ENCODE peak calls at places on chromosomes 2 and 18, in six cellular contexts. K, E, G, O, U and Z are unnamed samples.

GRCh38 chr18:55309249-55309648 is 278.7 kb downstream of the TCF4 start:
- DNase-seq in U (no peak), G (no peak), O (no peak), K (no peak), E (no peak), Z (no peak)

GRCh38 chr2:109612991-109613921 is 510 bp downstream of the SEPTIN10 start:
- DNase-seq in O (peak), U (no peak), E (peak), G (peak), K (peak), Z (no peak)

GRCh38 chr2:236599059-236599458 is 29.4 kb downstream of the ACKR3 start:
- DNase-seq in U (no peak), E (no peak), O (no peak), K (no peak), G (no peak), Z (no peak)

GRCh38 chr18:63264871-63265270 is 54.7 kb downstream of the BCL2 start:
- DNase-seq in E (no peak), K (no peak), O (no peak), G (no peak), U (no peak), Z (no peak)

GRCh38 chr2:229553091-229553490 is 161.3 kb downstream of the DNER start:
- DNase-seq in U (no peak), O (no peak), E (no peak), G (no peak), K (no peak), Z (no peak)

GRCh38 chr2:239065962-239066361 is 218.1 kb downstream of the TWIST2 start:
- DNase-seq in O (no peak), U (no peak), K (no peak), E (no peak), G (no peak), Z (no peak)

GRCh38 chr18:59961086-59961485 is 61.3 kb downstream of the PMAIP1 start:
- DNase-seq in U (no peak), G (no peak), O (no peak), K (no peak), E (peak), Z (no peak)

GRCh38 chr18:9102391-9103216 is at the start of gene NDUFV2:
- DNase-seq in O (peak), G (peak), U (peak), E (peak), K (peak), Z (peak)

GRCh38 chr2:25567406-25567805 is 106.0 kb downstream of the DTNB start:
- DNase-seq in K (no peak), O (peak), U (no peak), E (peak), G (peak), Z (no peak)

GRCh38 chr2:101150306-101151140 is 659 bp downstream of the TBC1D8 start:
- DNase-seq in O (no peak), K (peak), E (no peak), U (no peak), G (peak), Z (no peak)

GRCh38 chr2:241762933-241763369 is 13.7 kb upstream of the GAL3ST2 start:
- DNase-seq in O (no peak), U (no peak), E (peak), K (no peak), G (peak), Z (no peak)

GRCh38 chr18:60684843-60685513 is 312.4 kb upstream of the MC4R start:
- DNase-seq in O (peak), G (no peak), K (no peak), U (no peak), E (peak), Z (no peak)

GRCh38 chr2:85584857-85585780 is 888 bp downstream of the VAMP5 start:
- DNase-seq in E (peak), O (peak), U (no peak), K (peak), G (peak), Z (no peak)

GRCh38 chr2:85584354-85584856 is at the start of gene VAMP5:
- DNase-seq in E (no peak), O (no peak), G (peak), K (peak), U (no peak), Z (no peak)

GRCh38 chr2:85583667-85584353 is 421 bp upstream of the VAMP5 start:
- DNase-seq in G (peak), O (no peak), U (no peak), E (no peak), K (no peak), Z (no peak)

GRCh38 chr2:85588218-85589044 is 4.2 kb downstream of the VAMP5 start:
- DNase-seq in U (no peak), G (no peak), E (peak), K (no peak), O (no peak), Z (no peak)

GRCh38 chr2:85585781-85586105 is 1.5 kb downstream of the VAMP5 start:
- DNase-seq in U (no peak), O (peak), G (no peak), K (no peak), E (peak), Z (no peak)
- H3K27ac ChIP-seq in U (peak), O (peak), G (no peak), K (peak), E (no peak), Z (no peak)

GRCh38 chr2:74854401-74854800 is 20.5 kb downstream of the HK2 start:
- DNase-seq in E (no peak), K (no peak), U (no peak), O (no peak), G (no peak), Z (no peak)

GRCh38 chr2:74846481-74846880 is 12.6 kb downstream of the HK2 start:
- DNase-seq in G (no peak), U (no peak), E (no peak), O (no peak), K (no peak), Z (no peak)

GRCh38 chr2:74847075-74847858 is 13.3 kb downstream of the HK2 start:
- DNase-seq in E (peak), G (no peak), O (peak), K (no peak), U (no peak), Z (no peak)

GRCh38 chr2:74849228-74849892 is 15.4 kb downstream of the HK2 start:
- DNase-seq in G (peak), O (peak), E (peak), K (no peak), U (no peak), Z (peak)

DNA sequence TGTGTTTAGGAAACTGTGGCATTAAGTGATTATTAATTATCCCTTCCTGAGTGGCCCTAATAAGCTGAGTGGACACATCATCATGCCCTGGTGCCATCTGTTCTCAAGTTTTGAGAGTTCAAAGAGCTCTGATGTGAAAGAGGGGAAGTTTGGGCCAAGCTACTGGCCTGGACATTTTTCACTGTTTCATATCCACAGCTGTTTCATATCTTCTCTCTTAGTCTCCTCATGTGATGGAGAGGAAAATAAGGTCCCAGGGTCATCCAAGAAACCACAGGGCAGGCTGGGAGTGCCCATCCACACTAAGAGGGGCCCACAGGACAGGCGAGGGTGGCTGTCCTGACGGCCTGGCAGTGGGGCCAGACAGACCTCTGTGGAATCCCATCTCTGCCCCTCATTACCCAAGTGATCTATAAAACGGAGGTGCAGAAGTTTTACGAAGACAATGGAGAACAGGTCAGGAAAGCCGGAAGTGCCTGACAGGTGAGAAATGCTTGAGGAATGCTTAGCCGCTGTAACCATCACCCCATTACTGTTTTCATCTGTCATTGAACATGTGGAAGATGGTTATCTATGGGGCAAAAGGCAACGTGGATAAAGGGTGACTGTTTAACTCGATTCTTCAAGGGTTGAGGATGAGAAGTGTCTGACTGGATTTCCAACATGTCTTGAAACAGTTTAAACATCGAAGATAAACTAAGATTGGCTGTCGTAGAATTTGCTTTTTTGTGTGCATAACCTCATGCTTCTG is 17.1 kb downstream of the HK2 start:
- DNase-seq in U (no peak), K (no peak), G (no peak), O (peak), E (peak), Z (no peak)
- H3K27ac ChIP-seq in U (no peak), K (peak), G (peak), O (no peak), E (peak), Z (no peak)

DNA sequence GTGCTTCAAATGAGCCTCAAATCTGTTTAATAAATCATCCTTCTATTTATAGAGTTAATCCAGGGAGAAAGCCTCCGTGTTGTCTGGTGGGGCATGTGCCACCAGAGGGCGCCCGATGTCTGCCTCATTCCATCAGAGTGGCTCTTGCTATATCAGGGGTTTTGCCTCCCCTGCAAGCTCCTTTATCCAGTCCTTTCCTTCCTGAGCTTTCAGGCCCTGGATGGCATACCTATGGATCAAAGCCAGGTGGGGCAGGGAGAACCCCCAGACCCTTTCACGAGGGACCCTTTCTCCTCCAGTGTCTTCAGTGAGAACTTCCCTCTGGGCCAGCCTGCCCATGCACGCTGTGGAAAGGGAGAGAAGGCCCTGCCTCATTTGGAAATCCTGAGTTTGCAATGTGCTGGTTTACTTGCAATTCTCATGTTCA is 39.8 kb downstream of the RDH14 start:
- DNase-seq in U (peak), E (peak), O (peak), G (peak), K (peak), Z (peak)
- H3K27ac ChIP-seq in U (no peak), E (no peak), O (no peak), G (no peak), K (peak), Z (no peak)

GRCh38 chr2:42602218-42602936 is 33.9 kb downstream of the MTA3 start:
- DNase-seq in E (no peak), K (no peak), G (no peak), O (no peak), U (no peak), Z (no peak)
- H3K27ac ChIP-seq in E (no peak), K (no peak), G (no peak), O (no peak), U (no peak), Z (no peak)

GRCh38 chr2:212537311-212538155 is 1.1 kb downstream of the ERBB4 start:
- DNase-seq in G (no peak), E (peak), U (no peak), K (peak), O (no peak), Z (peak)

GRCh38 chr2:212539145-212539880 is 711 bp upstream of the ERBB4 start:
- DNase-seq in O (no peak), E (peak), K (peak), G (no peak), U (peak), Z (peak)

GRCh38 chr2:212538156-212539144 is at the start of gene ERBB4:
- DNase-seq in O (no peak), E (no peak), U (peak), K (peak), G (no peak), Z (no peak)

GRCh38 chr2:212535963-212536362 is 2.6 kb downstream of the ERBB4 start:
- DNase-seq in U (no peak), E (no peak), G (no peak), K (no peak), O (no peak), Z (no peak)

DNA sequence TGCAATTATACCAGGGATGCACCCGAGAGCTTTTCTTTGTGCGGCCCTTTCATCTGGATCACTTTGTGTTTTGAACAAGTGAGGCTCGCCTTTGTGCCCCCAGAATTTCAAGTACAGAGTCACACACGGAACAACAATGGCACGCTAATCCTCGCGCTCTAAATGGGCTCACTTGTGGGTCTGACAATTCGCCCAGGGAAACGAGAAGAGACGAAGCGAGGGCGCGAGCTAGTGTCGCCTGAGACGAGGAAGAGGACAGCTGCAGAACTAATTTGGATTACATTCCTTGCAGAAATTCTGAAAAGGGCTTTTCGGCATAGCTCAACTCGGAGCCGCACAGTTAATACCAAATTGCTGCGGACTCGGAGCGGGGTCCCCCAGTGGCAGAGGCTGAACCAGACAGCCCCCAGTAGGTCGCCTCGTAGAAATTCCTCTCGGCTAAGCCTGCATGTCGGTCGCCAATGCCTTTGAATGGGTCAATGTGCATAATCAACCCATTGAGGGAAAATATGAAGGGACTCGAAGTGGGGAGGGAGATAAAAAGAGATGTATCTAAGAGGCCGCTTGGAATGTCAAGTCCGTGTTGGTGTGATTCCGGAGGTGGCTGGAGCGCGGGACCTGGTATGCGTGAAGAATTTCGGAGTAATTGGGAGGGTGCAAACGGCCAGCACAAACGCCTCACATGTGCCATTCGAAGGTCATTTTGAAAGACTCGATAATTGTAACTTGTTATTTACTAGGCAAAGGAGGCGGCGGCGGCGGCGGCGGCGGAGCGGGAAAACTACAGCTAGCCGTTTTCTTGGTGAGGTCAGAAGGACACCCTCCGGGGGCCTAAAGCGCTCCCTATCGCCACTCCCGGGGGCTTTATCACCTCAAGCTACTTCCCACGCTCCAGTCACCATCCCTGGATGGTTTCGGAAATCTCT is 2.0 kb downstream of the ERBB4 start:
- DNase-seq in O (no peak), K (no peak), G (no peak), U (peak), E (no peak), Z (peak)
- H3K27ac ChIP-seq in O (no peak), K (peak), G (no peak), U (peak), E (no peak), Z (peak)

DNA sequence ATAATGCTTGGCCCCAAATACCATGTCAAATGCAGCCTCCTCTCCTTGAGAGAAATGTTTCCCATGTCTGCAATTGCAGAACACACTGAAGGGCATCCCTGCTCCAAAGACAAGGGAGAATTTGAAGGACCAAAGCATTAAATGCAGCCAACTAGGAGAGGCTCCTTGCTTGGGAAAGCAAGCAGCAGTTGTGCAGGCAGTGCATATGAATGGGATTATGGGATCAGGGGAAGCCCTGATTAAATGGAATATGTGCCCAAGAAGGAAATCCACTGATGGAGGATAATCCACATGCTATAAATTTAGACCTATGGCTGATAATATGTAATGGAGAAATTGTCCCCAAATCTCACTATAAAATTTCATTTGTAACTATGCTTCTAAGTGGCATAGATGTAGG is 116.1 kb downstream of the NCKAP5 start:
- DNase-seq in G (no peak), E (no peak), K (no peak), O (no peak), U (no peak), Z (no peak)
- H3K27ac ChIP-seq in G (no peak), E (no peak), K (no peak), O (no peak), U (no peak), Z (no peak)

GRCh38 chr2:98607104-98607503 is 1.2 kb downstream of the COA5 start:
- DNase-seq in E (no peak), G (no peak), K (no peak), O (no peak), U (no peak), Z (no peak)
- H3K27ac ChIP-seq in E (no peak), G (peak), K (peak), O (no peak), U (no peak), Z (no peak)